ENCODE peak calls at places on chromosomes 16 and 17, in ten cellular contexts. V, R, X, Y, G, J, T, U, N and S are unnamed samples.

GRCh38 chr16:47431960-47432359 is 28.9 kb downstream of the ITFG1 start:
- DNase-seq in J (no peak), Y (no peak), X (no peak), U (no peak), T (no peak), G (no peak), R (no peak), N (no peak), V (no peak), S (no peak)

GRCh38 chr16:88536510-88536909 is 33.7 kb upstream of the ZC3H18 start:
- DNase-seq in U (no peak), J (no peak), T (no peak), Y (no peak), N (no peak), R (no peak), X (no peak), V (no peak), G (no peak), S (no peak)

GRCh38 chr16:65044861-65045260 is 77.0 kb downstream of the CDH11 start:
- DNase-seq in Y (no peak), T (no peak), X (no peak), V (no peak), U (no peak), G (peak; percentile 46), J (no peak), N (no peak), R (no peak), S (no peak)

GRCh38 chr17:59038734-59039133 is 67.9 kb downstream of the TRIM37 start:
- DNase-seq in N (no peak), G (peak; percentile 11), U (no peak), X (no peak), J (no peak), Y (no peak), R (no peak), V (no peak), T (no peak), S (no peak)

GRCh38 chr16:86343733-86344585 is 166.4 kb upstream of the FOXF1 start:
- DNase-seq in T (no peak), U (no peak), N (no peak), J (no peak), Y (no peak), V (no peak), R (no peak), G (no peak), X (no peak), S (no peak)

GRCh38 chr17:79746955-79747507 is 16.3 kb downstream of the ENPP7 start:
- DNase-seq in J (no peak), T (no peak), U (no peak), N (no peak), G (no peak), X (no peak), R (no peak), V (no peak), Y (no peak), S (no peak)

GRCh38 chr16:85541619-85542547 is 71.2 kb upstream of the GSE1 start:
- DNase-seq in N (no peak), G (no peak), J (no peak), U (no peak), R (no peak), T (no peak), Y (no peak), X (no peak), V (no peak), S (no peak)

GRCh38 chr16:66359012-66359411 is 7.5 kb upstream of the CDH5 start:
- DNase-seq in X (peak; percentile 48), T (no peak), J (no peak), R (no peak), V (no peak), U (no peak), N (peak; percentile 49), G (peak; percentile 38), Y (no peak), S (no peak)

GRCh38 chr17:32259596-32259995 is 6.0 kb upstream of the RHBDL3 start:
- DNase-seq in N (no peak), U (no peak), J (no peak), G (peak; percentile 18), R (no peak), Y (no peak), X (no peak), V (no peak), T (no peak), S (no peak)

GRCh38 chr17:61248399-61248798 is 151.2 kb upstream of the TBX2 start:
- DNase-seq in R (peak; percentile 41), T (no peak), U (no peak), X (no peak), G (no peak), V (peak; percentile 19), N (no peak), J (no peak), Y (no peak), S (no peak)

GRCh38 chr17:57294629-57295501 is 38.5 kb downstream of the MSI2 start:
- DNase-seq in N (peak; percentile 44), X (peak; percentile 16), J (no peak), R (no peak), G (no peak), T (no peak), U (no peak), Y (no peak), V (no peak), S (peak; percentile 59)

GRCh38 chr16:19912445-19913305 is 28.0 kb upstream of the GPRC5B start:
- DNase-seq in U (no peak), Y (no peak), X (peak; percentile 62), R (no peak), N (no peak), T (no peak), V (no peak), J (no peak), G (no peak), S (no peak)

GRCh38 chr17:57870283-57870635 is 20.4 kb upstream of the MRPS23 start:
- DNase-seq in G (no peak), T (no peak), V (no peak), N (no peak), R (no peak), J (no peak), X (no peak), Y (no peak), U (no peak), S (no peak)

GRCh38 chr17:30236807-30237206 is 1.3 kb upstream of the SLC6A4 start:
- DNase-seq in R (peak; percentile 59), G (no peak), U (peak; percentile 80), V (no peak), X (peak; percentile 30), Y (peak; percentile 73), T (peak; percentile 56), J (peak; percentile 18), N (peak; percentile 91), S (no peak)

GRCh38 chr16:19804538-19805323 is 79.9 kb downstream of the GPRC5B start:
- DNase-seq in N (no peak), J (no peak), R (peak; percentile 77), Y (peak; percentile 58), G (no peak), X (peak; percentile 46), V (no peak), U (no peak), T (peak; percentile 59), S (peak; percentile 22)

DNA sequence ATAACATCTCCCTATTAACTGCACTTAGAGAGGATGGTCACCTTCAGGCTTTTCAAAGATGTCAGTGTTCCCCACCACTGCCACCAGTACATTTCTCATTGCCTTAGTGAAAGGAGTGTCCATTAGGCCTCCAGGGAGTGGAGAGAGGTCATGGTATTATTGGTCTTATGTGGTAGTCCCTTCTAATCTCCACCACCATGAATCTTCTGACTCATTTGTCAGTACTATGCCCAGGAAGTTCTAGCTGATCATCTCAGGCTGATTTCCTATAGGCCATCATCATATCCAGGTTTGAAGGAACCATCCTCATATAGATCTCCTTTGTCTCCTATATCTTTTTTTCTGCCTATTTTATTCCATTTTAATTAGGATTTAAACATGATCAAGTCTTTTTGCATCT is 221.5 kb downstream of the CYB561 start:
- DNase-seq in G (no peak), U (no peak), Y (no peak), T (no peak), X (no peak), J (no peak), N (no peak), R (no peak), V (no peak), S (no peak)
- TF ChIP-seq CTCF in G (no peak), U (no peak), Y (no peak), T (no peak), X (no peak), J (no peak), N (no peak), R (no peak), V (no peak), S (no peak)

DNA sequence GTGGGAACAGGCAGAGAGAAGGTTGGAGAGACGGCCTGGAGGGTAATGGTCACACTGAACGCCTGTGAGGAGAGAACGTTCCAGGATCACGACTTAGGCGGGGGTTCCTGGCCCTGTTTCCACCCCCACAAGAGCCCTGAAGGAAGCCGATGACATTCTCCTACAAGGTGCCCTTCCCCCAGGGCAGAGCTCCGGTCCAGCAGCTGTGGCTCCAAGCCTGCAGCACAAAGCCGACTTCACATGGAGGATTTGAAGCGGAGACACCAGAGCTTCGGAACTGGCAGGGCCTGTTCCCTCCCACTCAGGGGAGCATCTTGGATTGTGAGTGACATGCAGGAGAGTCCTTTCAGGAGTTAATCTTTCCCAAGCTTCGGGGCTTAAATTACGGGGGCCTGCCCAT is 5.0 kb downstream of the FADS6 start:
- DNase-seq in U (no peak), G (no peak), X (no peak), Y (no peak), R (no peak), V (no peak), N (no peak), T (no peak), J (no peak), S (no peak)
- TF ChIP-seq CTCF in U (no peak), G (no peak), X (no peak), Y (no peak), R (no peak), V (no peak), N (no peak), T (no peak), J (no peak), S (no peak)

GRCh38 chr16:12228607-12229499 is 252.3 kb downstream of the SNX29 start:
- DNase-seq in N (peak; percentile 57), Y (no peak), J (no peak), U (peak; percentile 63), G (peak; percentile 71), X (peak; percentile 40), T (no peak), R (no peak), V (no peak), S (no peak)
- TF ChIP-seq CTCF in N (peak; percentile 72), Y (peak; percentile 48), J (peak; percentile 40), U (peak; percentile 73), G (peak; percentile 92), X (peak; percentile 65), T (no peak), R (peak; percentile 18), V (peak; percentile 6), S (no peak)

DNA sequence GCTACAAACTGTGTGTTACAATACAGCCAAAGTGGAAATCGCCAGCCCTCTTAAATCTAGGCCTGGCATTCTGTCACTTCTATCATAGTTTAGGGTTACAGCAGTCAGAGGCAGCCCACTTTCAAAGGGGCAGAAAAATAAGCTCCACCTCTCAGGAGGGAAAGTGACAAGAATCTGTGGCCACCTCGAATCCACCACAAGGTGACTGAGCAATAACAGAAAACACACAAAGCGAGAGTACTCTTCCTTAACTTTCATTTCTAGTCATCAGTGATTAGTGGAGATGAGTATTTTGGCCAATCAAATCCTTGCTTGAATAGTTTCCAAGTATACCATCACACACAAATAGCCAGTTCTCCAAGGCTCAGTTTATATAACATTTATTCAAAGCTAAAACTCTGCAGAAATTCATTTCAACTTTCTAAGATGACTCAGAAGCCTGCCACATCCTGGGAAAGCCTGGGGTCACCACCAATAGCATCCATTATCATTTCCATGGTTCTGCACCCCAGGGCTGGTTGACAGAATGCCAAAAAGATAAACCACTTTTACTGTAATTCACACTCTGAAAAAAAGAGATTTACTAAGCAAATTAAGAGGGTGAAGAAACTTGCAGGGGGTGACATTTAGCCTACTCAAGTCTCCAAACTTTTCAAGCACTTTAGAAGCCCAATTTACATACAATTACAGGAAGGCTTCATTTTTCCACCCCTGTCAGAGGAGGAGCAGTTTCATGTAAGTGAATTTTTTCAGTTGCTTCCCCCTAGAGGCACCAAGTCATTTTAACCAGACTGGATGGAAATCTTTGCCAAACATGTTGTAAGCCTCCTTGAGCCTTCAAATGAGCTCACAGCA is 66.8 kb downstream of the SALL1 start:
- DNase-seq in V (no peak), J (no peak), X (no peak), Y (no peak), R (no peak), T (no peak), G (no peak), N (no peak), U (no peak), S (no peak)
- TF ChIP-seq CTCF in V (no peak), J (no peak), X (no peak), Y (no peak), R (no peak), T (no peak), G (no peak), N (no peak), U (no peak), S (no peak)